ENCODE peak calls at places on chromosomes 13 and 19, in eight cellular contexts. T, L, F, R, V, H, M and A are unnamed samples.
A peak's percentile ranks its signal among the peaks of the same experiment; 100 is the strongest.

GRCh38 chr19:45137179-45137761 is 23.5 kb downstream of the NKPD1 start:
- DNase-seq in T (no peak), L (no peak), F (no peak), R (no peak), V (no peak), H (no peak), M (peak; percentile 16), A (no peak)

GRCh38 chr13:30520571-30520970 is 54.8 kb upstream of the HMGB1 start:
- DNase-seq in T (no peak), L (no peak), F (no peak), R (no peak), V (no peak), H (no peak), M (peak; percentile 6), A (no peak)

GRCh38 chr19:30648321-30648720 is 276.1 kb downstream of the ZNF536 start:
- DNase-seq in T (no peak), L (no peak), F (no peak), R (no peak), V (no peak), H (peak; percentile 15), M (no peak), A (no peak)

GRCh38 chr13:37068962-37069361 is 9.5 kb upstream of the SUPT20H start:
- DNase-seq in T (no peak), L (no peak), F (no peak), R (no peak), V (no peak), H (no peak), M (peak; percentile 34), A (no peak)

GRCh38 chr13:44668707-44669106 is 92.6 kb upstream of the TSC22D1 start:
- DNase-seq in T (no peak), L (no peak), F (no peak), R (no peak), V (no peak), H (no peak), M (no peak), A (no peak)

GRCh38 chr13:44013666-44014291 is 134.1 kb downstream of the LACC1 start:
- DNase-seq in T (peak; percentile 21), L (no peak), F (no peak), R (no peak), V (no peak), H (no peak), M (peak; percentile 50), A (no peak)

GRCh38 chr13:20134732-20135131 is 26.1 kb downstream of the GJA3 start:
- DNase-seq in T (no peak), L (no peak), F (no peak), R (no peak), V (no peak), H (no peak), M (no peak), A (no peak)

GRCh38 chr13:34826432-34826831 is 115.6 kb upstream of the NBEA start:
- DNase-seq in T (no peak), L (no peak), F (no peak), R (no peak), V (no peak), H (no peak), M (no peak), A (no peak)

GRCh38 chr13:18949489-18949761 is 232.2 kb downstream of the TUBA3C start:
- DNase-seq in T (no peak), L (no peak), F (no peak), R (no peak), V (no peak), H (no peak), M (no peak), A (no peak)

GRCh38 chr19:5432687-5433086 is 22.5 kb upstream of the ZNRF4 start:
- DNase-seq in T (no peak), L (no peak), F (no peak), R (no peak), V (no peak), H (no peak), M (no peak), A (no peak)

GRCh38 chr19:38949580-38950367 is 19.0 kb downstream of the MRPS12 start:
- DNase-seq in T (peak; percentile 82), L (peak; percentile 100), F (peak; percentile 89), R (peak; percentile 100), V (no peak), H (peak; percentile 90), M (peak; percentile 92), A (peak; percentile 96)

GRCh38 chr19:55386515-55386947 is 799 bp downstream of the RPL28 start:
- DNase-seq in T (no peak), L (no peak), F (no peak), R (no peak), V (no peak), H (no peak), M (no peak), A (no peak)

GRCh38 chr13:108851660-108852059 is 222.2 kb downstream of the MYO16 start:
- DNase-seq in T (no peak), L (no peak), F (no peak), R (peak; percentile 13), V (no peak), H (no peak), M (no peak), A (no peak)

GRCh38 chr13:29733069-29733700 is 117.2 kb downstream of the UBL3 start:
- DNase-seq in T (no peak), L (no peak), F (no peak), R (no peak), V (no peak), H (no peak), M (no peak), A (no peak)

GRCh38 chr19:2081873-2082810 is 14.0 kb downstream of the MOB3A start:
- DNase-seq in T (no peak), L (no peak), F (no peak), R (no peak), V (no peak), H (no peak), M (no peak), A (no peak)

GRCh38 chr19:52735734-52736133 is 890 bp upstream of the ZNF611 start:
- DNase-seq in T (peak; percentile 82), L (peak; percentile 89), F (peak; percentile 36), R (peak; percentile 97), V (no peak), H (peak; percentile 73), M (peak; percentile 50), A (no peak)

GRCh38 chr13:52001120-52001731 is 10.0 kb downstream of the ATP7B start:
- DNase-seq in T (no peak), L (no peak), F (no peak), R (peak; percentile 82), V (peak; percentile 39), H (no peak), M (peak; percentile 64), A (no peak)

GRCh38 chr13:30809787-30810186 is 74.4 kb downstream of the ALOX5AP start:
- DNase-seq in T (no peak), L (no peak), F (no peak), R (no peak), V (no peak), H (no peak), M (no peak), A (no peak)

GRCh38 chr19:18090545-18091216 is 3.9 kb upstream of the IL12RB1 start:
- DNase-seq in T (no peak), L (no peak), F (no peak), R (no peak), V (no peak), H (no peak), M (peak; percentile 49), A (no peak)

GRCh38 chr13:42395066-42395821 is 123.3 kb downstream of the AKAP11 start:
- DNase-seq in T (no peak), L (no peak), F (no peak), R (no peak), V (no peak), H (no peak), M (no peak), A (no peak)

GRCh38 chr19:14554382-14554812 is 17.5 kb downstream of the NDUFB7 start:
- DNase-seq in T (no peak), L (no peak), F (no peak), R (peak; percentile 55), V (no peak), H (no peak), M (no peak), A (no peak)
- TF ChIP-seq CTCF in T (no peak), L (no peak), F (no peak), R (no peak), V (no peak), H (no peak), M (no peak), A (no peak)

DNA sequence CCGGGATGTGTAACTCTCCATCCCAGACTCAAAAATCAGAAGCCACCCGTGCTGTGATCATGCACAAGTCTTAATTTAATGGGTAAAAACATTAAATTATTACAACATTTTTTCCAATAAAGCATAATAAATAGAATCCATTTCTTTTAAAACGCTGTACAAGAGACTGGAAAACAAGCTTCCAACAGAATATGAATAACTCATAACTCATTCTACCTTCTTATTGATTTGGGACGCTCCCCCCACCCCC is 523 bp upstream of the KRI1 start:
- DNase-seq in T (no peak), L (no peak), F (no peak), R (no peak), V (no peak), H (no peak), M (no peak), A (no peak)
- TF ChIP-seq CTCF in T (no peak), L (no peak), F (no peak), R (no peak), V (no peak), H (no peak), M (no peak), A (no peak)

GRCh38 chr19:33998739-33999345 is 173.5 kb upstream of the LSM14A start:
- DNase-seq in T (no peak), L (no peak), F (no peak), R (no peak), V (no peak), H (no peak), M (peak; percentile 13), A (no peak)

GRCh38 chr19:33998302-33998701 is 174.0 kb upstream of the LSM14A start:
- DNase-seq in T (no peak), L (no peak), F (no peak), R (peak; percentile 6), V (no peak), H (no peak), M (no peak), A (no peak)

DNA sequence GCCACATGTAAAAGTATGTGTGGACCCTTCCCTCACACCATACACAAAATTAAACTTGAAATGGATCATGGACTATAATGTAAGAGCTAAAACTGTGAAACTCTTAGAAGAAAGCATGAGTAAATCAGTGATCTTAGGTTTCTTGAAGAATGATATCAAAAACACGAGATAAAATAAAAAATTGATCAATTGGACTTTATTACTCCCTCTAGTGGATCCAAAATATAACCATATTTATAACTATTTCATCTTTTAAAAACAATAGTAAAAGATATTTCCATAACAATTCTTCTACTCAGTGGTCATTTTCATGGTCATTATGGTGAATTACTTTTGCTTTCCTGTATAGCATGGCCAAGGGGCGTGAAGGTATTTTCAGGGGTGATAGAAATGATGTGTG is 174.6 kb upstream of the LSM14A start:
- DNase-seq in T (no peak), L (no peak), F (no peak), R (no peak), V (no peak), H (no peak), M (no peak), A (no peak)
- TF ChIP-seq CTCF in T (no peak), L (no peak), F (peak; percentile 11), R (no peak), V (no peak), H (peak; percentile 45), M (peak; percentile 14), A (peak; percentile 54)

DNA sequence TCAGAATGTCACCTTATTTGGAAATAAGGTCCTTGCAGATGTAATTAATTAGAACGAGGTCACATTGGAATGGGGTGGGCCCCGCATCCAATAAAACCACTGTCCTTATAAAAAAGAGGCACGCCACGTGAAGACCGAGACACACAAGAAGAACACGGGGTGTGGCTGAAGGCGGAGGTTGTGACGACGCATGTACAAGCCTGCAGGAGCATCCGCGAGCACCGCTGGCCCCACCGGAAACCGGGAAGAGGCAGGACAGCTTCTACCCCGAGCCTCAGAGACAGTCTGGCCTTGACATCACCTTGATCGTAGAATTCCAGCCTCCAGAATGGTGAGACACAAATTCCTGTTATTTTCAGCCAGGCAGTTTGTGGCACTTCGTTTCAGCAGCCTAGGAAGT is 177.9 kb downstream of the COL4A1 start:
- DNase-seq in T (no peak), L (no peak), F (no peak), R (no peak), V (no peak), H (peak; percentile 2), M (no peak), A (no peak)
- TF ChIP-seq CTCF in T (no peak), L (no peak), F (no peak), R (no peak), V (no peak), H (no peak), M (no peak), A (no peak)